ENCODE peak calls at places on chromosomes 16 and 17, in nine cellular contexts. Q is activated CD4-positive, alpha-beta T cell treated with anti-CD3 and anti-CD28 coated beads, Interleukin-2, amount 50 U/mL, for 1 hour; Y is neural progenitor cell; W is stimulated activated CD4-positive, alpha-beta T cell treated with anti-CD3 and anti-CD28 coated beads, Interleukin-4, amount 100 ng/mL, for 4 hours; U is germinal center; F is occipital lobe; O is progenitor cell of endocrine pancreas; Z is GM10248; X is neural crest cell. N is an unnamed sample.

GRCh38 chr16:17416461-17417221 is 54.1 kb downstream of the XYLT1 start:
- DNase-seq in Q (peak), Y (no peak), W (peak), U (peak), F (no peak), O (no peak), Z (peak), X (peak), N (no peak)

GRCh38 chr17:52170963-52171572 is 12.6 kb upstream of the CA10 start:
- DNase-seq in Q (no peak), Y (peak), W (no peak), U (no peak), F (no peak), O (peak), Z (no peak), X (peak), N (no peak)

GRCh38 chr17:29838961-29839360 is 91.1 kb downstream of the SSH2 start:
- DNase-seq in Q (no peak), Y (peak), W (no peak), U (no peak), F (no peak), O (no peak), Z (no peak), X (peak), N (no peak)

GRCh38 chr16:27402964-27403600 is 1.1 kb downstream of the IL21R start:
- DNase-seq in Q (peak), Y (no peak), W (peak), U (peak), F (no peak), O (no peak), Z (peak), X (no peak), N (no peak)

GRCh38 chr16:17770104-17770503 is 299.3 kb upstream of the XYLT1 start:
- DNase-seq in Q (no peak), Y (no peak), W (no peak), U (no peak), F (no peak), O (no peak), Z (no peak), X (no peak), N (no peak)

GRCh38 chr17:19651461-19652238 is 3.1 kb downstream of the ALDH3A2 start:
- DNase-seq in Q (no peak), Y (no peak), W (no peak), U (no peak), F (no peak), O (no peak), Z (no peak), X (no peak), N (no peak)

GRCh38 chr17:1908699-1909309 is 79.0 kb downstream of the RPA1 start:
- DNase-seq in Q (peak), Y (peak), W (peak), U (no peak), F (peak), O (peak), Z (peak), X (peak), N (peak)

GRCh38 chr16:67158637-67159600 is 790 bp downstream of the TRADD start:
- DNase-seq in Q (peak), Y (peak), W (peak), U (peak), F (no peak), O (no peak), Z (peak), X (no peak), N (no peak)

GRCh38 chr17:28509784-28510183 is 3.6 kb downstream of the FOXN1 start:
- DNase-seq in Q (no peak), Y (no peak), W (no peak), U (no peak), F (no peak), O (no peak), Z (no peak), X (no peak), N (no peak)

GRCh38 chr16:65538945-65539344 is 417.1 kb upstream of the CDH11 start:
- DNase-seq in Q (no peak), Y (no peak), W (no peak), U (no peak), F (no peak), O (no peak), Z (no peak), X (no peak), N (no peak)

GRCh38 chr17:6546069-6546718 is 10.2 kb downstream of the PITPNM3 start:
- DNase-seq in Q (no peak), Y (no peak), W (no peak), U (no peak), F (no peak), O (no peak), Z (no peak), X (no peak), N (no peak)

GRCh38 chr17:9181640-9182039 is 160.3 kb downstream of the NTN1 start:
- DNase-seq in Q (no peak), Y (no peak), W (no peak), U (no peak), F (no peak), O (no peak), Z (no peak), X (no peak), N (no peak)

GRCh38 chr17:43714338-43715149 is 44.0 kb downstream of the SOST start:
- DNase-seq in Q (no peak), Y (no peak), W (no peak), U (no peak), F (no peak), O (no peak), Z (no peak), X (no peak), N (peak)

GRCh38 chr16:84124529-84125073 is 7.9 kb upstream of the MBTPS1 start:
- DNase-seq in Q (no peak), Y (no peak), W (no peak), U (no peak), F (no peak), O (no peak), Z (no peak), X (no peak), N (no peak)

GRCh38 chr17:80377798-80378197 is 37.2 kb upstream of the ENDOV start:
- DNase-seq in Q (no peak), Y (no peak), W (no peak), U (no peak), F (no peak), O (no peak), Z (no peak), X (no peak), N (no peak)

GRCh38 chr16:57592591-57593003 is 35.8 kb upstream of the ADGRG1 start:
- DNase-seq in Q (peak), Y (no peak), W (peak), U (no peak), F (no peak), O (no peak), Z (no peak), X (no peak), N (no peak)

GRCh38 chr17:59845595-59846390 is 47.0 kb downstream of the TUBD1 start:
- DNase-seq in Q (no peak), Y (no peak), W (peak), U (peak), F (peak), O (no peak), Z (no peak), X (no peak), N (peak)

GRCh38 chr16:3249451-3249850 is 7.0 kb downstream of the MEFV start:
- DNase-seq in Q (no peak), Y (no peak), W (no peak), U (no peak), F (no peak), O (no peak), Z (no peak), X (no peak), N (no peak)

GRCh38 chr16:70746040-70746707 is 54.8 kb downstream of the VAC14 start:
- DNase-seq in Q (no peak), Y (no peak), W (no peak), U (no peak), F (peak), O (no peak), Z (no peak), X (no peak), N (peak)

GRCh38 chr16:49515016-49515415 is 141.4 kb downstream of the C16orf78 start:
- DNase-seq in Q (no peak), Y (no peak), W (no peak), U (no peak), F (no peak), O (no peak), Z (no peak), X (no peak), N (no peak)

GRCh38 chr17:57762375-57762916 is 17.3 kb upstream of the CCDC182 start:
- DNase-seq in Q (no peak), Y (peak), W (no peak), U (no peak), F (no peak), O (no peak), Z (no peak), X (no peak), N (no peak)

GRCh38 chr16:79825002-79825401 is 224.5 kb upstream of the MAF start:
- DNase-seq in Q (no peak), Y (no peak), W (no peak), U (no peak), F (no peak), O (no peak), Z (no peak), X (no peak), N (no peak)

GRCh38 chr16:87331241-87331801 is 14.1 kb upstream of the C16orf95 start:
- DNase-seq in Q (no peak), Y (no peak), W (no peak), U (no peak), F (no peak), O (no peak), Z (no peak), X (no peak), N (no peak)

GRCh38 chr16:67244387-67245188 is 2.7 kb downstream of the FHOD1 start:
- DNase-seq in Q (peak), Y (no peak), W (peak), U (peak), F (no peak), O (no peak), Z (peak), X (no peak), N (peak)

GRCh38 chr17:8753976-8754440 is 4.3 kb downstream of the SPDYE4 start:
- DNase-seq in Q (no peak), Y (no peak), W (no peak), U (no peak), F (no peak), O (no peak), Z (peak), X (no peak), N (peak)

GRCh38 chr16:19881783-19882182 is 2.9 kb downstream of the GPRC5B start:
- DNase-seq in Q (no peak), Y (no peak), W (no peak), U (no peak), F (no peak), O (no peak), Z (no peak), X (no peak), N (no peak)

GRCh38 chr16:84942786-84943185 is 68.5 kb downstream of the ZDHHC7 start:
- DNase-seq in Q (no peak), Y (no peak), W (no peak), U (no peak), F (no peak), O (no peak), Z (no peak), X (no peak), N (no peak)

GRCh38 chr17:5901731-5902660 is 168.2 kb upstream of the WSCD1 start:
- DNase-seq in Q (no peak), Y (no peak), W (no peak), U (no peak), F (no peak), O (no peak), Z (no peak), X (no peak), N (no peak)

N was measured in endothelial cell of umbilical vein.